ENCODE peak calls at places on chromosome 15, in eight cellular contexts. One of them, this sample, is unnamed.

GRCh38 chr15:41772720-41773331 is 1.5 kb upstream of the MAPKBP1 start:
- DNase-seq in PC-3: peak
- DNase-seq in OCI-LY7: peak
- DNase-seq in GM23338: peak
- DNase-seq in HCT116: peak
- DNase-seq in hepatocyte: peak
- DNase-seq in neural progenitor cell: peak
- DNase-seq in MM.1S: peak
- DNase-seq in this sample: peak

GRCh38 chr15:63860161-63860954 is 26.6 kb upstream of the HERC1 start:
- DNase-seq in OCI-LY7: peak
- DNase-seq in GM23338: no peak
- DNase-seq in HCT116: no peak
- DNase-seq in hepatocyte: no peak
- DNase-seq in MM.1S: peak
- DNase-seq in PC-3: no peak
- DNase-seq in neural progenitor cell: no peak
- DNase-seq in this sample: no peak

GRCh38 chr15:66580643-66581042 is 14.8 kb upstream of the LCTL start:
- DNase-seq in HCT116: no peak
- DNase-seq in OCI-LY7: no peak
- DNase-seq in GM23338: no peak
- DNase-seq in hepatocyte: no peak
- DNase-seq in MM.1S: no peak
- DNase-seq in neural progenitor cell: no peak
- DNase-seq in PC-3: no peak
- DNase-seq in this sample: peak

GRCh38 chr15:68487087-68487843 is 55.3 kb upstream of the ITGA11 start:
- DNase-seq in MM.1S: no peak
- DNase-seq in GM23338: no peak
- DNase-seq in hepatocyte: no peak
- DNase-seq in PC-3: no peak
- DNase-seq in neural progenitor cell: no peak
- DNase-seq in OCI-LY7: no peak
- DNase-seq in HCT116: no peak
- DNase-seq in this sample: peak

GRCh38 chr15:67579164-67579563 is 36.7 kb downstream of the MAP2K5 start:
- DNase-seq in OCI-LY7: no peak
- DNase-seq in MM.1S: no peak
- DNase-seq in GM23338: no peak
- DNase-seq in neural progenitor cell: no peak
- DNase-seq in hepatocyte: no peak
- DNase-seq in HCT116: no peak
- DNase-seq in PC-3: no peak
- DNase-seq in this sample: no peak

GRCh38 chr15:29852201-29852600 is 29.9 kb upstream of the TJP1 start:
- DNase-seq in OCI-LY7: no peak
- DNase-seq in hepatocyte: no peak
- DNase-seq in GM23338: no peak
- DNase-seq in PC-3: peak
- DNase-seq in HCT116: no peak
- DNase-seq in neural progenitor cell: no peak
- DNase-seq in MM.1S: no peak
- DNase-seq in this sample: no peak

GRCh38 chr15:62306851-62307504 is 141.9 kb upstream of the C2CD4B start:
- DNase-seq in GM23338: peak
- DNase-seq in hepatocyte: peak
- DNase-seq in MM.1S: peak
- DNase-seq in OCI-LY7: peak
- DNase-seq in HCT116: peak
- DNase-seq in PC-3: peak
- DNase-seq in neural progenitor cell: peak
- DNase-seq in this sample: peak

GRCh38 chr15:70281811-70282307 is 184.1 kb upstream of the TLE3 start:
- DNase-seq in neural progenitor cell: no peak
- DNase-seq in PC-3: peak
- DNase-seq in hepatocyte: no peak
- DNase-seq in MM.1S: no peak
- DNase-seq in GM23338: no peak
- DNase-seq in OCI-LY7: no peak
- DNase-seq in HCT116: no peak
- DNase-seq in this sample: peak

DNA sequence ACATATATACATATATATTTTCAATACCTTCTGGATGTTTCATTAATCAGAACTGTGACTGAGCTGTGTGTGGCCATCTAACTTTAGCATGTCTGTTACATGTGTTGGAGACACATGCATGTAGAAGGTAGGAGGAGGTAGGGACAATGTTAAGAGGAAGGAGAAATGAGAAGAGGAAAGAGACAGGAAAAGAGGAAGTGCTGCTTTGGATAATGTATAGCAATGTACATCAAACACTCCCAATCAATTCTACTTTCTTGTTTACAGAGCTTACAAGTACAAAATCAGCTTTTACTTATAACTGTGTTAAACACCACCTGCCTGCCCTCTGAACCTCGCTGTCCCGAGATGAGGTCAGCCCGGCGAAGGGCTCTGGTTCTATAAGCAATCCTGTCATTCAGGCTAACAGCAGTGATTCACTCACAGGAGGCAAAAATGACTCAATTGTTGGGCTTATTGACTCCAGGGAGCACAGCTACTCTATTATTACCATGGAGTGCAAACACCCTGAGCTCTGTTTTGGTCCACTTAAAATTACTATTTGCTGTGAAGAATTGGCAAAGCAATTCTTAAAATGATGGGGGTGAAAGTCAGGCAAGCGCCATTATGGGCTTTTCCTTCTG is 188.9 kb downstream of the MEIS2 start:
- DNase-seq in HCT116: no peak
- DNase-seq in MM.1S: no peak
- DNase-seq in hepatocyte: peak
- DNase-seq in neural progenitor cell: peak
- DNase-seq in GM23338: peak
- DNase-seq in OCI-LY7: no peak
- DNase-seq in PC-3: peak
- DNase-seq in this sample: peak
- TF ChIP-seq EZH2phosphoT487 in HCT116: no peak
- TF ChIP-seq EZH2phosphoT487 in MM.1S: no peak
- TF ChIP-seq EZH2phosphoT487 in hepatocyte: no peak
- TF ChIP-seq EZH2phosphoT487 in neural progenitor cell: no peak
- TF ChIP-seq EZH2phosphoT487 in GM23338: no peak
- TF ChIP-seq EZH2phosphoT487 in OCI-LY7: no peak
- TF ChIP-seq EZH2phosphoT487 in PC-3: no peak
- TF ChIP-seq EZH2phosphoT487 in this sample: no peak

GRCh38 chr15:60672400-60672799 is 193.5 kb upstream of the ICE2 start:
- DNase-seq in MM.1S: no peak
- DNase-seq in PC-3: no peak
- DNase-seq in HCT116: no peak
- DNase-seq in hepatocyte: no peak
- DNase-seq in GM23338: peak
- DNase-seq in OCI-LY7: no peak
- DNase-seq in neural progenitor cell: peak
- DNase-seq in this sample: no peak

GRCh38 chr15:60673156-60673555 is 194.2 kb upstream of the ICE2 start:
- DNase-seq in HCT116: no peak
- DNase-seq in OCI-LY7: no peak
- DNase-seq in hepatocyte: no peak
- DNase-seq in PC-3: no peak
- DNase-seq in GM23338: no peak
- DNase-seq in MM.1S: no peak
- DNase-seq in neural progenitor cell: no peak
- DNase-seq in this sample: no peak

GRCh38 chr15:60675763-60676162 is 196.8 kb upstream of the ICE2 start:
- DNase-seq in MM.1S: peak
- DNase-seq in HCT116: no peak
- DNase-seq in hepatocyte: no peak
- DNase-seq in GM23338: no peak
- DNase-seq in neural progenitor cell: no peak
- DNase-seq in PC-3: no peak
- DNase-seq in OCI-LY7: no peak
- DNase-seq in this sample: no peak

GRCh38 chr15:60673918-60674558 is 195.1 kb upstream of the ICE2 start:
- DNase-seq in hepatocyte: peak
- DNase-seq in neural progenitor cell: no peak
- DNase-seq in OCI-LY7: no peak
- DNase-seq in PC-3: peak
- DNase-seq in GM23338: no peak
- DNase-seq in MM.1S: no peak
- DNase-seq in HCT116: peak
- DNase-seq in this sample: peak

GRCh38 chr15:60674704-60675405 is 195.9 kb upstream of the ICE2 start:
- DNase-seq in MM.1S: no peak
- DNase-seq in GM23338: no peak
- DNase-seq in hepatocyte: no peak
- DNase-seq in PC-3: no peak
- DNase-seq in HCT116: no peak
- DNase-seq in OCI-LY7: no peak
- DNase-seq in neural progenitor cell: no peak
- DNase-seq in this sample: peak
- H2AFZ ChIP-seq in MM.1S: no peak
- H2AFZ ChIP-seq in GM23338: no peak
- H2AFZ ChIP-seq in hepatocyte: no peak
- H2AFZ ChIP-seq in PC-3: no peak
- H2AFZ ChIP-seq in HCT116: no peak
- H2AFZ ChIP-seq in OCI-LY7: no peak
- H2AFZ ChIP-seq in neural progenitor cell: no peak
- H2AFZ ChIP-seq in this sample: no peak

DNA sequence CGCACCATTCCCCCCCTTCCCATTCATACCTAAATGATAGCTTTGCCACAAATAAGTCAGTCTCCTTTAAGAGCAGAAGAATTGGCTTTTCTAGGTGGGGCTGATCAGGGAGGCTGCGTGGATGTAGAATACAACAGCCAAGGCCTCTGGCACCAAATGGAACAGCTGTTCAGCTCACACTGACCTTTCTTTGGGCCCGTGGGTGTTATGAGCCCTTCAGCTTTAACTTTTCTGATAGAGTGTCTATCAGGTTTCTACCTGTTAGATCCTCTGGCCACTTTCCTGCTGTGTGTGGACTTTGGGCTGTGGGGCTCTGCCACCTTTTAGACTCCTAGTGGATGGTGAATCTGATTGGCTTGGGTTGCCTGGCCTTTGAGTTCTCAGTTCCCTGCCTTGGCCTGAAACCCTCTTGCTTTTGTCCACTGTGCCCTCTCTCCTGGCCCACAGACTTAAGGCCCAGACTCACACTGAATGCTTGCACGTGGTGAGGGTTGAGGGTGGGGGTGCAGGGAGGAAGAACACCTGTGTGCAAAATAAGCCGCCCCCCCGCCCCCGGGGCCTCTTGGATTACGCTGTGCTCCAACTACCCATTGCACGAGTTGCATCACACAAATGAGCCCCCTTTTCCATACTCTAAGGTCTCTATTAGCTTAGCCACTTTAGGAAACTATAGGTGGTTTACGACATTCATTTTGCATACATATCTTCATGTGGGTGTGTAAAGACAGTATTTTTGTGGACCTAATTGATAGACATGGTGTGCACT is 1.3 kb upstream of the RFX7 start:
- DNase-seq in GM23338: peak
- DNase-seq in HCT116: no peak
- DNase-seq in MM.1S: no peak
- DNase-seq in neural progenitor cell: peak
- DNase-seq in OCI-LY7: peak
- DNase-seq in PC-3: no peak
- DNase-seq in hepatocyte: peak
- DNase-seq in this sample: no peak
- TF ChIP-seq EZH2phosphoT487 in GM23338: no peak
- TF ChIP-seq EZH2phosphoT487 in HCT116: no peak
- TF ChIP-seq EZH2phosphoT487 in MM.1S: no peak
- TF ChIP-seq EZH2phosphoT487 in neural progenitor cell: no peak
- TF ChIP-seq EZH2phosphoT487 in OCI-LY7: no peak
- TF ChIP-seq EZH2phosphoT487 in PC-3: no peak
- TF ChIP-seq EZH2phosphoT487 in hepatocyte: no peak
- TF ChIP-seq EZH2phosphoT487 in this sample: no peak

GRCh38 chr15:83320404-83320803 is 35.9 kb upstream of the BNC1 start:
- DNase-seq in neural progenitor cell: no peak
- DNase-seq in hepatocyte: no peak
- DNase-seq in HCT116: no peak
- DNase-seq in MM.1S: no peak
- DNase-seq in OCI-LY7: no peak
- DNase-seq in PC-3: no peak
- DNase-seq in GM23338: no peak
- DNase-seq in this sample: peak

GRCh38 chr15:83319771-83320170 is 35.3 kb upstream of the BNC1 start:
- DNase-seq in PC-3: no peak
- DNase-seq in GM23338: no peak
- DNase-seq in OCI-LY7: no peak
- DNase-seq in HCT116: no peak
- DNase-seq in hepatocyte: no peak
- DNase-seq in MM.1S: no peak
- DNase-seq in neural progenitor cell: no peak
- DNase-seq in this sample: no peak

GRCh38 chr15:83323296-83323711 is 38.8 kb upstream of the BNC1 start:
- DNase-seq in GM23338: no peak
- DNase-seq in neural progenitor cell: no peak
- DNase-seq in OCI-LY7: no peak
- DNase-seq in hepatocyte: peak
- DNase-seq in MM.1S: no peak
- DNase-seq in HCT116: no peak
- DNase-seq in PC-3: peak
- DNase-seq in this sample: peak

GRCh38 chr15:83324799-83325198 is 40.3 kb upstream of the BNC1 start:
- DNase-seq in MM.1S: no peak
- DNase-seq in OCI-LY7: no peak
- DNase-seq in GM23338: no peak
- DNase-seq in hepatocyte: no peak
- DNase-seq in HCT116: no peak
- DNase-seq in PC-3: no peak
- DNase-seq in neural progenitor cell: no peak
- DNase-seq in this sample: peak

DNA sequence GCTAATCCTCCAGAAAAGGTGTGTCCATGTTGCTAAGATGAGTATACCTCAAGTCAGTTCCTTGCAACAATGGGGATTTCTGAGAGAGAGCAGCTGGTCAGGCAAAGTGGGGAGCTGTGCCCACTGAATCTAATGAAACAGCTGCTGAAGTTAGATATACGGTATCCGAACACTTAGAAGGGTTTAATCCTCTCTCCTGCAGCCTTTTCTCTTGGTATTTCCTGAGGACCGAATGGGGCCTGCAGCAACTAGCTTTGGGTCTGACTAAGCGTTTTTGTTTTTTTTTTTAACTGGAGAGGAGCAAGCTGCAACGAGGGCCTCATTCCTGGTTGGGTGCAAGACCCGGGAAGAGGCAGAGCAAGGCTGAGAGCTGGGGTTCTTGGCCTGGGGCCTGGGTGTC is 37.6 kb upstream of the BNC1 start:
- DNase-seq in GM23338: peak
- DNase-seq in OCI-LY7: no peak
- DNase-seq in HCT116: no peak
- DNase-seq in hepatocyte: no peak
- DNase-seq in PC-3: no peak
- DNase-seq in MM.1S: no peak
- DNase-seq in neural progenitor cell: no peak
- DNase-seq in this sample: peak
- H2AFZ ChIP-seq in GM23338: peak
- H2AFZ ChIP-seq in OCI-LY7: no peak
- H2AFZ ChIP-seq in HCT116: no peak
- H2AFZ ChIP-seq in hepatocyte: no peak
- H2AFZ ChIP-seq in PC-3: no peak
- H2AFZ ChIP-seq in MM.1S: no peak
- H2AFZ ChIP-seq in neural progenitor cell: peak
- H2AFZ ChIP-seq in this sample: no peak

GRCh38 chr15:83320831-83321230 is 36.4 kb upstream of the BNC1 start:
- DNase-seq in PC-3: no peak
- DNase-seq in OCI-LY7: no peak
- DNase-seq in GM23338: no peak
- DNase-seq in MM.1S: no peak
- DNase-seq in hepatocyte: no peak
- DNase-seq in HCT116: no peak
- DNase-seq in neural progenitor cell: no peak
- DNase-seq in this sample: peak
- TF ChIP-seq EZH2phosphoT487 in PC-3: no peak
- TF ChIP-seq EZH2phosphoT487 in OCI-LY7: no peak
- TF ChIP-seq EZH2phosphoT487 in GM23338: no peak
- TF ChIP-seq EZH2phosphoT487 in MM.1S: no peak
- TF ChIP-seq EZH2phosphoT487 in hepatocyte: no peak
- TF ChIP-seq EZH2phosphoT487 in HCT116: no peak
- TF ChIP-seq EZH2phosphoT487 in neural progenitor cell: no peak
- TF ChIP-seq EZH2phosphoT487 in this sample: no peak